ENCODE peak calls at places on chromosomes 5 and 9, in ten cellular contexts. H, W, D, A, U, K, B, T, R and E are unnamed samples. For H3K9me3, the result is how much of the 10 kb centered on the place peaks cover.

GRCh38 chr9:136220017-136220729 is 15.2 kb upstream of the LHX3 start:
- DNase-seq in U (no peak), H (no peak), A (no peak), T (no peak), B (peak), W (no peak), K (no peak), D (peak), R (peak), E (peak)

GRCh38 chr5:91182763-91183162 is 200.4 kb downstream of the ARRDC3 start:
- DNase-seq in K (no peak), R (no peak), T (no peak), W (no peak), A (no peak), H (no peak), B (no peak), D (peak), U (no peak), E (no peak)

GRCh38 chr5:146426853-146427618 is 20.1 kb upstream of the TCERG1 start:
- DNase-seq in H (no peak), R (no peak), D (peak), W (no peak), U (no peak), K (no peak), B (peak), T (no peak), A (no peak), E (no peak)

GRCh38 chr5:2865856-2866546 is 114.5 kb upstream of the IRX2 start:
- DNase-seq in T (no peak), A (no peak), W (no peak), R (no peak), D (no peak), U (no peak), K (no peak), H (no peak), B (no peak), E (no peak)

GRCh38 chr5:153809181-153809580 is 229.5 kb downstream of the FAM114A2 start:
- DNase-seq in D (no peak), H (no peak), W (no peak), T (no peak), A (no peak), B (no peak), U (no peak), R (no peak), K (no peak), E (no peak)

GRCh38 chr5:1038417-1039209 is 30.0 kb downstream of the NKD2 start:
- DNase-seq in R (no peak), B (no peak), T (no peak), H (no peak), D (no peak), A (no peak), K (no peak), W (peak), U (no peak), E (no peak)

GRCh38 chr9:72951520-72952393 is 1.1 kb downstream of the ALDH1A1 start:
- DNase-seq in A (no peak), U (no peak), B (no peak), R (no peak), T (no peak), K (no peak), W (no peak), D (peak), H (no peak), E (no peak)

GRCh38 chr9:129983891-129984290 is 59.1 kb downstream of the FNBP1 start:
- DNase-seq in T (no peak), W (no peak), D (no peak), B (no peak), K (no peak), H (no peak), R (no peak), U (no peak), A (no peak), E (no peak)

GRCh38 chr5:113807384-113808053 is 294.0 kb downstream of the YTHDC2 start:
- DNase-seq in B (no peak), H (no peak), W (no peak), K (peak), D (no peak), U (no peak), R (no peak), T (peak), A (no peak), E (peak)

GRCh38 chr5:54518146-54519082 is 855 bp downstream of the SNX18 start:
- DNase-seq in D (peak), U (peak), W (peak), A (no peak), T (peak), K (peak), H (no peak), R (peak), B (peak), E (peak)

GRCh38 chr5:97071101-97071500 is 71.3 kb downstream of the LIX1 start:
- DNase-seq in B (no peak), A (no peak), U (no peak), H (peak), T (peak), W (no peak), D (no peak), R (no peak), K (peak), E (no peak)

GRCh38 chr9:72486606-72486955 is 34.8 kb upstream of the TMC1 start:
- DNase-seq in B (no peak), U (no peak), H (no peak), T (no peak), K (no peak), W (no peak), A (no peak), D (no peak), R (no peak), E (no peak)

GRCh38 chr5:82719368-82719767 is 357.8 kb downstream of the TMEM167A start:
- DNase-seq in W (no peak), A (no peak), R (peak), U (no peak), K (no peak), D (no peak), B (no peak), T (no peak), H (no peak), E (no peak)

GRCh38 chr5:148934895-148935400 is 108.5 kb downstream of the ADRB2 start:
- DNase-seq in W (no peak), A (no peak), U (no peak), T (no peak), D (no peak), R (no peak), B (no peak), K (no peak), H (no peak), E (no peak)

GRCh38 chr9:136977223-136978072 is at the start of gene PTGDS:
- DNase-seq in K (no peak), A (no peak), B (no peak), R (no peak), W (no peak), H (no peak), U (no peak), D (no peak), T (peak), E (no peak)

GRCh38 chr5:122424211-122424610 is 112.2 kb downstream of the SNCAIP start:
- DNase-seq in R (no peak), B (no peak), D (no peak), K (no peak), A (no peak), U (no peak), T (no peak), W (no peak), H (no peak), E (no peak)

GRCh38 chr9:92404437-92404836 is at the start of gene OGN:
- DNase-seq in W (no peak), D (no peak), T (no peak), B (no peak), R (peak), U (no peak), H (no peak), K (no peak), A (no peak), E (no peak)

GRCh38 chr9:76576344-76576743 is 117.4 kb downstream of the GCNT1 start:
- DNase-seq in T (no peak), A (no peak), B (peak), R (no peak), H (no peak), U (no peak), D (peak), W (peak), K (no peak), E (no peak)

GRCh38 chr5:16957305-16958165 is 21.4 kb upstream of the MYO10 start:
- DNase-seq in D (no peak), U (no peak), B (peak), K (no peak), R (no peak), A (no peak), W (no peak), H (peak), T (no peak), E (no peak)

GRCh38 chr5:34756781-34757624 is 82.0 kb upstream of the TTC23L start:
- DNase-seq in A (no peak), B (no peak), K (no peak), H (no peak), D (peak), U (no peak), T (peak), W (no peak), R (no peak), E (no peak)

GRCh38 chr9:93663877-93664548 is 87.6 kb downstream of the PHF2 start:
- DNase-seq in D (no peak), A (no peak), K (no peak), W (peak), H (no peak), T (no peak), U (no peak), R (no peak), B (no peak), E (peak)

GRCh38 chr5:77347435-77348098 is 137.1 kb downstream of the PDE8B start:
- DNase-seq in T (no peak), B (no peak), H (no peak), K (no peak), U (no peak), D (no peak), W (no peak), R (no peak), A (no peak), E (no peak)

DNA sequence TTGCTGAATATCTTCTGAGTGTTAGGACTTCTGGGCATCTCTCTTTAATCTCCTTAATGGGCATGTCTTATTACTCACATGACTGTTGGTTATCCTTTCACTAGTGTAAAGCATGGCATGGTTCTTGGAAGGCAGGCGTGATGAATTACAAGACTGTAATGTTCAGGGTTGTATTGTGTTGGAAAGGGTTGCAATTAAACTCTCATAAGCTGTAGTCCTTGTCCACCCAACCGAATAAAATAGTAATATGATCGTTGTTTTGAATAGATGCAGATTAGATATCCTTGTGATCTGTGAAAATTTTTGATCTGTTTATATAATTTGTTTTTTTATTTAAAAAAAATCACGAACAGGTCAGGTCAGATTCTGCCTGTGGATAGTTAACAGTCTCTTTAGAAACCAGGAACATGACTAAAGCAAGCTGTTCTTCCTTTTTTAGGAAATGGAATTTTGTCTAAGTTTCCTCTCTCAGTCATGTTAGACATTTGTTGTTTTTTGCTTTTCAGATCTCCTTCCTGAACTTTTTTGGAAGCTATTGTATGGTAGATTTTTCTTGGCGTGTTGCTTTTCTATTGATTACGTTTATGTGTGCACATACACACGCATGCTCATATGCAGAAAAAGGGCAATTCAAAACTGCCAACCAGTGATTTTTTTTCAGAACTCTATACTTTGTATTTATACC is 121.8 kb downstream of the ARHGEF28 start:
- DNase-seq in K (no peak), A (no peak), U (no peak), R (no peak), H (no peak), D (no peak), W (no peak), B (no peak), T (no peak), E (peak)
- H3K4me3 ChIP-seq in K (no peak), A (no peak), U (no peak), R (no peak), H (no peak), D (no peak), W (no peak), B (no peak), T (no peak), E (no peak)

DNA sequence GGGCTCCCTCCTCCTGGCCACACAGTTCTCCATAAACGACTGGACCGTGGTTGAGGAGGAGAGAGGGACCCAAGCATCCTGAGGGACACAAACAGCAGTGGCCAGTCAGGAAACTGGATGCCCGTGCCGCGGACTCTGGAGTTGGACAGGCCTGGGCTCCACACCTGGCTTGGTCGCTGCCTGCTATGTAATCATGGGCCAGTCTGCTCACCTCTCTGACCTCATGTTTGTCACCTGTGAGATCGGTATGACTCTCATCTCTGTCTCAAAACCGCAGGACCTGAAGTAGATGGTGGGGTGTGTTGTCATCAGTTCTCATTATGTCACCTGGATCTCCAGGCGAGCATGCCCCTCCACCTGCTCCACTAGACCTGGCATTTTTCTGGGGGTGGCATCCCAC is 14.5 kb downstream of the CXXC5 start:
- DNase-seq in B (no peak), H (no peak), K (no peak), U (no peak), R (no peak), D (no peak), T (no peak), A (no peak), W (no peak), E (no peak)
- H3K27ac ChIP-seq in B (no peak), H (no peak), K (no peak), U (peak), R (peak), D (peak), T (peak), A (no peak), W (peak), E (no peak)

GRCh38 chr9:138100711-138101349 is 223.2 kb downstream of the CACNA1B start:
- DNase-seq in T (no peak), D (no peak), U (peak), K (no peak), H (no peak), A (peak), B (no peak), R (no peak), W (peak), E (peak)
- H3K9me3 ChIP-seq in T (under half), D (under half), U (under half), K (under half), H (half or more), A (under half), B (under half), R (under half), W (under half), E (under half)

GRCh38 chr5:72141440-72142271 is 34.4 kb downstream of the MAP1B start:
- DNase-seq in K (peak), R (no peak), U (no peak), H (peak), W (no peak), T (peak), D (no peak), B (peak), A (no peak), E (no peak)
- H3K4me3 ChIP-seq in K (no peak), R (no peak), U (no peak), H (peak), W (no peak), T (no peak), D (no peak), B (no peak), A (no peak), E (no peak)

GRCh38 chr5:140567136-140567818 is 2.6 kb downstream of the SLC35A4 start:
- DNase-seq in H (no peak), U (no peak), K (no peak), B (no peak), T (no peak), W (no peak), R (no peak), A (no peak), D (no peak), E (no peak)
- H3K27ac ChIP-seq in H (no peak), U (peak), K (no peak), B (no peak), T (no peak), W (peak), R (no peak), A (no peak), D (no peak), E (no peak)